ENCODE peak calls at places on chromosomes 2 and 18, in four cellular contexts. I, R, D and U are unnamed samples. For H3K9me3 and H3K4me1, the result is how much of the 10 kb centered on the place peaks cover.

GRCh38 chr2:130873700-130874346 is 37.1 kb downstream of the ARHGEF4 start:
- DNase-seq in I (no peak), R (no peak), D (peak), U (peak)

GRCh38 chr2:176121377-176122111 is 975 bp upstream of the HOXD9 start:
- DNase-seq in I (no peak), R (no peak), D (no peak), U (no peak)

GRCh38 chr18:23921716-23922285 is 92.8 kb upstream of the TTC39C start:
- DNase-seq in I (no peak), R (no peak), D (no peak), U (no peak)

GRCh38 chr18:36149514-36150289 is 20.0 kb downstream of the ELP2 start:
- DNase-seq in I (no peak), R (no peak), D (no peak), U (no peak)

GRCh38 chr18:45957100-45957499 is 10.0 kb downstream of the EPG5 start:
- DNase-seq in I (no peak), R (no peak), D (no peak), U (no peak)

GRCh38 chr2:190221438-190221837 is 98.2 kb downstream of the HIBCH start:
- DNase-seq in I (no peak), R (no peak), D (no peak), U (no peak)

GRCh38 chr2:44943693-44944101 is 2.2 kb downstream of the SIX3 start:
- DNase-seq in I (no peak), R (no peak), D (no peak), U (no peak)

GRCh38 chr2:109368798-109369197 is 239.8 kb downstream of the SH3RF3 start:
- DNase-seq in I (no peak), R (no peak), D (no peak), U (no peak)

GRCh38 chr2:128301501-128301966 is 17.1 kb downstream of the HS6ST1 start:
- DNase-seq in I (no peak), R (no peak), D (no peak), U (no peak)

GRCh38 chr2:134988994-134989605 is 58.1 kb downstream of the MAP3K19 start:
- DNase-seq in I (no peak), R (no peak), D (no peak), U (no peak)

GRCh38 chr2:127355407-127356008 is 32.3 kb downstream of the MAP3K2 start:
- DNase-seq in I (no peak), R (no peak), D (no peak), U (no peak)

GRCh38 chr18:55245200-55245599 is 285.9 kb upstream of the CCDC68 start:
- DNase-seq in I (no peak), R (no peak), D (no peak), U (no peak)

GRCh38 chr2:8611712-8612111 is 70.1 kb upstream of the ID2 start:
- DNase-seq in I (no peak), R (no peak), D (no peak), U (no peak)

GRCh38 chr2:8611246-8611645 is 70.6 kb upstream of the ID2 start:
- DNase-seq in I (no peak), R (no peak), D (no peak), U (no peak)

GRCh38 chr2:8614646-8615045 is 67.2 kb upstream of the ID2 start:
- DNase-seq in I (no peak), R (no peak), D (no peak), U (no peak)

GRCh38 chr2:8615252-8616083 is 66.4 kb upstream of the ID2 start:
- DNase-seq in I (no peak), R (no peak), D (no peak), U (no peak)

GRCh38 chr2:8612734-8613179 is 69.1 kb upstream of the ID2 start:
- DNase-seq in I (no peak), R (no peak), D (no peak), U (no peak)
- H3K9me3 ChIP-seq in I (under half), R (under half), D (under half), U (under half)

DNA sequence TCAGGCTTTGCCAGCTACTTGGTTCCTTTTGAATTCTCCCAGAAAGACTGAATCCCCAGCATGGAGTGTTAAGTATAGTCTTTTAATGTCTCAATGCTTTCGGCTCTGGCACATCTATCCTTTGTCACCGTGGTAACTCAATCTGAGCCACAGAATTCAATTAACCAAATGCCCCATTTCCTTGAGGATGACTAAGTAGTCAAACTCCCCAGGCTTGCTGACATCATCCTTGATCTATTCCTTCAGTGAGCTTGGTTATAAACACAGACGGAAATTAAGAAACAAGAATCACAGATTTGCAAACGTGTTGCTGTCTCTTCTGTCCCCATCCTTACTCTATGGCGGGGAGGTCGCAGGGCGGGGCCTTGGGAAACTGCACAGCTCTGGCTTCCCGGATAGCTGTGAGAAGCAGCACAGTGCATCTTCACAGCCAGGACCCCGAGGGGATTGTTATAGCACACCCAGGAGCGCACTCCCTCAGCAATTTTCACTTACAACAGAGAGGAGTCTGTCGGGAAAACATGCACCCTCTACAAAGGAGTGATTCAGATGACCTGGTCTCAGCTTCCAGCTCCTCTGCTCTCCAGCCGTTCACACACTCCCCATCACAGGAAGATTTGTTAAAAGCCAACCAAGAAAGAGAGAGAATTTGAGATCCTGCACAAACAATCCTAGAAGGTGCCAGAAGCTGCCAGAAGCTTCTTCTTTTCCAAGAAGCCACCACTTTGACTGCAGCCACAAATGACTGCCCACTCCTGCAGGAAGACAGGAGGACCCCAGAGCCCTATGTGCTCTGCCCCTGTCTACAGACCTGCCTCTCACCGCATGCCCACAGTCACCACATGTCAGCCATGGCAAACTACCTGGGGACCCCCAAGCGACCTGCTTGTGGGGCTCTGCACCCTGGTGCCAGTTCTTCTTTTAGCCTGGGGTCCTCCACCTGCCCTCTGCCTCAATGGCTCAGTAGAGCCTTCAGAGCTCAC is 44.9 kb upstream of the YWHAQ start:
- DNase-seq in I (no peak), R (no peak), D (no peak), U (no peak)
- H3K4me3 ChIP-seq in I (no peak), R (no peak), D (no peak), U (no peak)

GRCh38 chr2:218400930-218401833 is 1.5 kb downstream of the CTDSP1 start:
- DNase-seq in I (no peak), R (no peak), D (peak), U (no peak)
- H3K4me1 ChIP-seq in I (half or more), R (under half), D (half or more), U (half or more)

DNA sequence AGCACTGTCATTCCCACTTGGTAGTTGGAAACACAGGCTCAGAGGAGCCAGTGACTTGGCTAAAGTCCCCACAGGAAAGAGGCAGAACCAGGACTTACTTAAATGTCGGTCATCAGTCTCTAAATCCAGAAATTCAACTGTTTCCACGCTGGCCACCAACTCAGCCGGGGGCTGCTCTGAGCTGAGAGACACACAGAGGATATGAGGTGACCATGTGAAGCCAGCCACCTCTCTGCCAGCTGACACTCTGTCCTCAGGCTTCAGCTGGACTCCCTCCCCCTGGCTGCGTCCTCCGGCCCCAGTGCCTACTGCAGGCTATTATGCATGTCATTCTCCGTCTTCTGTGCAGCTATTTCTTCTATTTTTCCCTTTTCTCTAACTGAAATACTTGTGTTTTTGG is 168.9 kb downstream of the ANKRD30B start:
- DNase-seq in I (peak), R (no peak), D (no peak), U (no peak)
- H3K9me3 ChIP-seq in I (under half), R (under half), D (under half), U (under half)

DNA sequence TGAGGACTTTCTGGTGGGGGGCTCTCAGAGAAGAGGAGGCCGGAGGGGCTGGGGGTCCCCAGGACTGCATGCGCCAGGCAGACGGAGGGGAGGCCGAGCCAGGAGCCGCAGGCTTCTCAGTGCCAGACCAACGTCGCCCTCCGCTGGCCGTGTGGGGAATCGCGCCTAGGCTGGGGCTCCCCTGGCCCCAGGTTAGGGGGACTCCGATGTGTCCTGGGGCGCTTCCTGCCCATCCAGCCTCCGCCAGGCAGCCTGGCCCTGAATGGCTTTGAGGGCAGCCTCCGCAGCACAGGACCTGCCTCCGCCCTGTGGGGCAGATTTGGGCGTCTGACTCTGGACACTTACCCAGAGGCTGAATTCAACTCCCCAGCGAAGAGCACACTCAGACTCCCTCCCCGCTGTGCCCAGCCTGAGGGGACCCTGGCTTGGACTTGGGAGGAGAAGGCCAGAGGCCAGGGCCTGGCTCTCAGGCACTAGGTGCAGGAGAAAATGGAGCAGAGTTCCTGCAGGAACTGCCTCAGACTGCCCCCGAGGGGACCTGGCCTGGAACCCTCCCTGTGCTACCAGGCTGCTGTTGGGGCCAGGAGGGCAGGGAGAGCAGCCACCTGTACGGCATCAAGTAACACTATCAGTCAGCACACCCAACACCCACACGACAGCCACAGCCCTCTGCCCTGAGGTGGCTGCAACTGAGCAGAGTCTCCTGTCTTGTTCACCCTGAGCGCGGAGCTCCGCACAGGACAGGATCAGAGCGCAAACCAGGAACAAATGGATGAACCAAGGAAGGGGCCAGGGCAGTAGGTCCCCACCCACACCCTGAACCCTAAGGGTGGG is 621 bp upstream of the TEKT4 start:
- DNase-seq in I (no peak), R (no peak), D (no peak), U (no peak)
- H3K4me3 ChIP-seq in I (no peak), R (no peak), D (no peak), U (no peak)

GRCh38 chr18:2903006-2903405 is 56.2 kb downstream of the EMILIN2 start:
- DNase-seq in I (no peak), R (peak), D (no peak), U (no peak)
- H3K4me1 ChIP-seq in I (half or more), R (under half), D (under half), U (under half)